ENCODE peak calls at places on chromosomes 12 and 14, in eight cellular contexts. O, Z, S, E, A, K, J and D are unnamed samples.
A peak's percentile ranks its signal among the peaks of the same experiment; 100 is the strongest.

GRCh38 chr14:42047421-42048045 is 440.9 kb downstream of the LRFN5 start:
- DNase-seq in O (no peak), Z (no peak), S (no peak), E (no peak), A (no peak), K (no peak), J (no peak), D (no peak)

GRCh38 chr12:114821571-114821970 is 137.6 kb upstream of the TBX3 start:
- DNase-seq in O (no peak), Z (no peak), S (no peak), E (no peak), A (no peak), K (no peak), J (no peak), D (no peak)

GRCh38 chr12:52496590-52497071 is 3.6 kb upstream of the KRT6A start:
- DNase-seq in O (no peak), Z (no peak), S (no peak), E (no peak), A (no peak), K (no peak), J (no peak), D (no peak)

GRCh38 chr14:91228112-91229004 is 16.1 kb downstream of the GPR68 start:
- DNase-seq in O (no peak), Z (no peak), S (peak; percentile 93), E (no peak), A (no peak), K (peak; percentile 59), J (no peak), D (peak; percentile 80)

GRCh38 chr12:77299910-77300772 is 234.8 kb upstream of the E2F7 start:
- DNase-seq in O (no peak), Z (no peak), S (no peak), E (no peak), A (no peak), K (no peak), J (no peak), D (no peak)

GRCh38 chr12:12081836-12082497 is 11.2 kb downstream of the BCL2L14 start:
- DNase-seq in O (peak; percentile 33), Z (peak; percentile 35), S (peak; percentile 48), E (no peak), A (no peak), K (no peak), J (no peak), D (no peak)

GRCh38 chr12:3231399-3231876 is 154.3 kb downstream of the TSPAN9 start:
- DNase-seq in O (no peak), Z (peak; percentile 79), S (no peak), E (no peak), A (no peak), K (no peak), J (no peak), D (no peak)

GRCh38 chr14:24432259-24433131 is 2.7 kb downstream of the KHNYN start:
- DNase-seq in O (no peak), Z (no peak), S (no peak), E (no peak), A (peak; percentile 69), K (no peak), J (peak; percentile 57), D (no peak)